ENCODE peak calls at places on chromosomes 13 and 19, in five cellular contexts. S is MM.1S, N is GM23248, U is PC-9, T is GM23338. I is an unnamed sample.

GRCh38 chr13:86383151-86383550 is 583.9 kb upstream of the SLITRK6 start:
- DNase-seq in N (no peak), U (no peak), S (no peak), T (no peak), I (no peak)

GRCh38 chr13:114132419-114133121 is at the start of gene RASA3:
- DNase-seq in S (peak; percentile 83), U (peak; percentile 49), T (peak; percentile 90), N (peak; percentile 91), I (peak; percentile 95)

GRCh38 chr13:42284068-42284467 is 12.1 kb downstream of the AKAP11 start:
- DNase-seq in N (no peak), T (peak; percentile 34), U (no peak), S (no peak), I (no peak)

GRCh38 chr13:61151062-61151461 is 264.6 kb downstream of the PCDH20 start:
- DNase-seq in T (peak; percentile 14), U (no peak), N (no peak), S (no peak), I (peak; percentile 55)

GRCh38 chr13:52348081-52348480 is 57.9 kb downstream of the THSD1 start:
- DNase-seq in T (no peak), U (no peak), S (no peak), N (peak; percentile 88), I (no peak)

GRCh38 chr19:23799321-23799720 is 40.6 kb upstream of the ZNF681 start:
- DNase-seq in S (peak; percentile 60), U (no peak), T (no peak), N (no peak), I (no peak)

GRCh38 chr13:109644069-109644750 is 142.2 kb downstream of the IRS2 start:
- DNase-seq in T (no peak), U (peak; percentile 97), S (no peak), N (no peak), I (no peak)

GRCh38 chr13:48773531-48774275 is 120.0 kb downstream of the CYSLTR2 start:
- DNase-seq in N (no peak), U (no peak), S (no peak), T (no peak), I (no peak)

GRCh38 chr19:13906525-13906904 is 514 bp downstream of the CC2D1A start:
- DNase-seq in U (peak; percentile 38), S (peak; percentile 33), T (peak; percentile 43), N (peak; percentile 38), I (no peak)

GRCh38 chr13:97659602-97660001 is 225.6 kb downstream of the RAP2A start:
- DNase-seq in N (peak; percentile 3), U (no peak), T (peak; percentile 30), S (no peak), I (peak; percentile 65)

GRCh38 chr19:43751466-43752220 is 3.1 kb downstream of the SMG9 start:
- DNase-seq in S (no peak), N (peak; percentile 77), U (no peak), T (no peak), I (no peak)

GRCh38 chr19:48633148-48634035 is 3.8 kb downstream of the DBP start:
- DNase-seq in T (no peak), S (no peak), N (peak; percentile 52), U (no peak), I (no peak)

GRCh38 chr19:5131031-5131865 is 162.3 kb downstream of the KDM4B start:
- DNase-seq in U (no peak), N (no peak), S (no peak), T (peak; percentile 34), I (no peak)

GRCh38 chr19:16207063-16207462 is 9.4 kb downstream of the AP1M1 start:
- DNase-seq in U (no peak), T (no peak), S (no peak), N (no peak), I (no peak)

GRCh38 chr19:40707615-40708014 is 9.1 kb downstream of the COQ8B start:
- DNase-seq in T (no peak), S (no peak), U (no peak), N (no peak), I (no peak)

GRCh38 chr13:113119822-113120189 is 2.8 kb upstream of the F10 start:
- DNase-seq in N (no peak), S (no peak), U (no peak), T (no peak), I (no peak)

GRCh38 chr13:60078226-60078625 is 85.5 kb downstream of the DIAPH3 start:
- DNase-seq in S (no peak), U (no peak), T (no peak), N (no peak), I (no peak)

GRCh38 chr13:107138987-107139386 is 571.0 kb upstream of the ARGLU1 start:
- DNase-seq in T (no peak), U (no peak), S (no peak), N (no peak), I (no peak)

GRCh38 chr13:20473139-20473538 is 52.5 kb downstream of the CRYL1 start:
- DNase-seq in N (no peak), T (no peak), S (no peak), U (no peak), I (no peak)

GRCh38 chr19:11446652-11447301 is 11.3 kb downstream of the PRKCSH start:
- DNase-seq in S (peak; percentile 20), N (peak; percentile 60), U (no peak), T (peak; percentile 79), I (peak; percentile 84)

GRCh38 chr19:49560358-49560900 is 19.9 kb downstream of the NOSIP start:
- DNase-seq in N (no peak), U (no peak), T (no peak), S (no peak), I (no peak)

GRCh38 chr19:47582320-47582909 is 9.5 kb upstream of the ZNF541 start:
- DNase-seq in S (no peak), T (no peak), U (no peak), N (no peak), I (no peak)

GRCh38 chr13:98606296-98606695 is 29.4 kb upstream of the STK24 start:
- DNase-seq in S (no peak), U (peak; percentile 61), N (no peak), T (peak; percentile 41), I (peak; percentile 37)

GRCh38 chr19:47157455-47158321 is 27.1 kb downstream of the SAE1 start:
- DNase-seq in T (peak; percentile 96), S (peak; percentile 55), U (peak; percentile 78), N (peak; percentile 68), I (peak; percentile 62)

GRCh38 chr13:26442541-26442940 is 114.9 kb upstream of the WASF3 start:
- DNase-seq in N (peak; percentile 90), T (no peak), S (no peak), U (no peak), I (no peak)

GRCh38 chr19:2491130-2491801 is 15.3 kb downstream of the GADD45B start:
- DNase-seq in U (peak; percentile 81), T (no peak), S (peak; percentile 79), N (peak; percentile 95), I (no peak)

GRCh38 chr19:52896431-52897148 is 845 bp downstream of the ZNF320 start:
- DNase-seq in U (peak; percentile 55), T (peak; percentile 47), N (peak; percentile 65), S (no peak), I (peak; percentile 41)

GRCh38 chr19:12783849-12784393 is 7.4 kb upstream of the JUNB start:
- DNase-seq in S (no peak), U (peak; percentile 94), N (no peak), T (no peak), I (no peak)

GRCh38 chr19:12783226-12783848 is 7.9 kb upstream of the JUNB start:
- DNase-seq in T (peak; percentile 64), S (no peak), U (peak; percentile 33), N (peak; percentile 42), I (no peak)

GRCh38 chr19:12784394-12784870 is 6.9 kb upstream of the JUNB start:
- DNase-seq in N (peak; percentile 52), T (no peak), S (no peak), U (peak; percentile 33), I (no peak)

GRCh38 chr19:12782174-12782423 is 6.7 kb upstream of the HOOK2 start:
- DNase-seq in U (no peak), S (no peak), T (no peak), N (no peak), I (no peak)

GRCh38 chr19:12782424-12783225 is 7.3 kb upstream of the HOOK2 start:
- DNase-seq in U (no peak), S (peak; percentile 23), N (peak; percentile 84), T (peak; percentile 55), I (peak; percentile 67)
- H3F3A ChIP-seq in U (peaks cover 78% of the 10 kb centered on the region), S (peaks cover 13% of the 10 kb centered on the region), N (peaks cover 43% of the 10 kb centered on the region), T (peaks cover 31% of the 10 kb centered on the region), I (peaks cover 63% of the 10 kb centered on the region)

GRCh38 chr13:77986699-77987098 is 68.1 kb upstream of the EDNRB start:
- DNase-seq in T (peak; percentile 8), S (no peak), N (no peak), U (no peak), I (no peak)

GRCh38 chr13:77985866-77986636 is 67.4 kb upstream of the EDNRB start:
- DNase-seq in N (peak; percentile 6), S (no peak), T (no peak), U (no peak), I (no peak)

GRCh38 chr13:77980592-77980991 is 62.0 kb upstream of the EDNRB start:
- DNase-seq in S (no peak), N (peak; percentile 81), T (no peak), U (no peak), I (peak; percentile 4)

GRCh38 chr13:77979721-77980377 is 61.2 kb upstream of the EDNRB start:
- DNase-seq in U (no peak), S (no peak), N (peak; percentile 17), T (no peak), I (no peak)

DNA sequence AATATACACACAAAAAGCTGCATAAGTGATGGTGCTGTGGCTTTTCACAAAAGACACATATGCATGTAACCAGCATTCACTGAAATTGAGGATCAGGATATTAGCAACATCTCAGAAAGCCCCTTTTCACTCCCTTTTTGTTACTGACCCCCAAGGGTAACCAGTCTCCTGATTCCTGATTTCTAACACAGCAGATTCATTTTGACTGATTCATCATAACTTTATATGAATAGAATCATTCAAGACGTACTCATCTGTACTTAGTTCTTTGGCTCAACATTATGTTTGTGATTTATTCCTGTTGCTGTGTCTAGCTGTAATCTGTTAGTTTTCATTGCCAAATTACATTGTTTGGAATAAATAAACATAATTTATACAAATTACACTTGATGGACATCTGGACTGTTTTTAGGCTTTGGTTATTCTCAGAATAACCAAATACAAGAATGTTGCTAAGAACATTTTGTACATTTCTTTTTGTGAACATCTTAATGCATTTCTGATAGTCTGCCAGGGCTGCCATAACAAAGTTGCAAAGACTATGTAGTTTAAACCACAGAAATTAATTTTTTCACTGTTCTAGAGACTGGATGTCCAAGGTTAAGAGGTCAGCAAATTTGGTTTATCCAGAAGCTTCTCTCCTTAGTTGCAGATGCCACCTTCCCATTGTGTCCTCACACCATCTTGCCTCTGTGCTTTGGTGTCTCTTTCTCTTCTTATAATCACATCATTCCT is 62.7 kb upstream of the EDNRB start:
- DNase-seq in N (peak; percentile 27), U (no peak), T (no peak), S (no peak), I (no peak)
- TF ChIP-seq EZH2 in N (no peak), U (no peak), T (no peak), S (no peak), I (no peak)

DNA sequence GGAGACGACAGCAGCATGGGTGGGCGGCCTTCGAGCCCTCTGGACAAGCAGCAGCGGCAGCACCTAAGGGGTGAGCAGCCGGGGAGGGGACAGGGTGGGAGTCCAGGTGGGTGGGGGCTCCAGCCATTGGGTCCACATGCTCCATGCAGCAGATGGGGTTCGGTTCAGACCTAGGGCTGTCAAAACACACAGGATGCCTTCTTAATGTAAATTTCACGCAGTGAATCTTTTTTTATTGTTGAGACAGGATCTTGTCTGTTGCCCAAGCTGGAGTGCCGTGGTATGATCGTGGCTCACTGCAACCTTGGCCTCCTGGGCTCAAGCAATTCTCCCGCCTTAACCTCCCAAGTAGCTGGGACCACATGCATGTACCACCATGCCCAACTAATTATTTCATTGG is 15.9 kb downstream of the PGLS start:
- DNase-seq in S (no peak), U (no peak), N (no peak), T (no peak), I (no peak)
- H3F3A ChIP-seq in S (peaks cover 8% of the 10 kb centered on the region), U (peaks cover 24% of the 10 kb centered on the region), N (no peaks in the 10 kb centered on the region), T (peaks cover 7% of the 10 kb centered on the region), I (no peaks in the 10 kb centered on the region)

GRCh38 chr13:99955747-99956472 is 15.7 kb downstream of the ZIC5 start:
- DNase-seq in N (peak; percentile 69), U (no peak), S (no peak), T (peak; percentile 56), I (peak; percentile 67)
- TF ChIP-seq EZH2 in N (no peak), U (no peak), S (no peak), T (peak; percentile 73), I (no peak)